ENCODE peak calls at places on chromosomes 13 and 19, in nine cellular contexts. One of them, this sample, is unnamed.

GRCh38 chr19:49983645-49984229 is 22.8 kb upstream of the SIGLEC11 start:
- DNase-seq in type B pancreatic cell: no peak
- DNase-seq in stimulated activated CD4-positive, alpha-beta T cell treated with anti-CD3 and anti-CD28 coated beads, TNF-alpha, amount 100 ng/mL, for 4 hours: peak
- DNase-seq in thoracic aorta: peak
- DNase-seq in astrocyte of the cerebellum: no peak
- DNase-seq in ELR: peak
- DNase-seq in activated naive CD4-positive, alpha-beta T cell treated with anti-CD3 and anti-CD28 coated beads for 36 hours: peak
- DNase-seq in stimulated activated CD8-positive, alpha-beta memory T cell treated with anti-CD3 and anti-CD28 coated beads, Interleukin-12 subunit alpha, Interleukin-12 subunit beta, amount 100 ng/mL, for 4 hours: peak
- DNase-seq in SK-N-DZ: peak
- DNase-seq in this sample: peak

GRCh38 chr13:46679369-46680180 is 117.4 kb downstream of the ESD start:
- DNase-seq in type B pancreatic cell: no peak
- DNase-seq in stimulated activated CD4-positive, alpha-beta T cell treated with anti-CD3 and anti-CD28 coated beads, TNF-alpha, amount 100 ng/mL, for 4 hours: no peak
- DNase-seq in thoracic aorta: no peak
- DNase-seq in astrocyte of the cerebellum: no peak
- DNase-seq in ELR: peak
- DNase-seq in activated naive CD4-positive, alpha-beta T cell treated with anti-CD3 and anti-CD28 coated beads for 36 hours: peak
- DNase-seq in stimulated activated CD8-positive, alpha-beta memory T cell treated with anti-CD3 and anti-CD28 coated beads, Interleukin-12 subunit alpha, Interleukin-12 subunit beta, amount 100 ng/mL, for 4 hours: no peak
- DNase-seq in SK-N-DZ: no peak
- DNase-seq in this sample: no peak

GRCh38 chr19:48295458-48295857 is 25.6 kb downstream of the ZNF114 start:
- DNase-seq in type B pancreatic cell: no peak
- DNase-seq in stimulated activated CD4-positive, alpha-beta T cell treated with anti-CD3 and anti-CD28 coated beads, TNF-alpha, amount 100 ng/mL, for 4 hours: no peak
- DNase-seq in thoracic aorta: no peak
- DNase-seq in astrocyte of the cerebellum: no peak
- DNase-seq in ELR: no peak
- DNase-seq in activated naive CD4-positive, alpha-beta T cell treated with anti-CD3 and anti-CD28 coated beads for 36 hours: no peak
- DNase-seq in stimulated activated CD8-positive, alpha-beta memory T cell treated with anti-CD3 and anti-CD28 coated beads, Interleukin-12 subunit alpha, Interleukin-12 subunit beta, amount 100 ng/mL, for 4 hours: no peak
- DNase-seq in SK-N-DZ: no peak
- DNase-seq in this sample: no peak

GRCh38 chr19:22600690-22601648 is 33.2 kb upstream of the ZNF492 start:
- DNase-seq in type B pancreatic cell: no peak
- DNase-seq in stimulated activated CD4-positive, alpha-beta T cell treated with anti-CD3 and anti-CD28 coated beads, TNF-alpha, amount 100 ng/mL, for 4 hours: no peak
- DNase-seq in thoracic aorta: no peak
- DNase-seq in astrocyte of the cerebellum: no peak
- DNase-seq in ELR: no peak
- DNase-seq in activated naive CD4-positive, alpha-beta T cell treated with anti-CD3 and anti-CD28 coated beads for 36 hours: no peak
- DNase-seq in stimulated activated CD8-positive, alpha-beta memory T cell treated with anti-CD3 and anti-CD28 coated beads, Interleukin-12 subunit alpha, Interleukin-12 subunit beta, amount 100 ng/mL, for 4 hours: no peak
- DNase-seq in SK-N-DZ: no peak
- DNase-seq in this sample: no peak

GRCh38 chr13:39370554-39370953 is 232.4 kb downstream of the LHFPL6 start:
- DNase-seq in type B pancreatic cell: no peak
- DNase-seq in stimulated activated CD4-positive, alpha-beta T cell treated with anti-CD3 and anti-CD28 coated beads, TNF-alpha, amount 100 ng/mL, for 4 hours: no peak
- DNase-seq in thoracic aorta: no peak
- DNase-seq in astrocyte of the cerebellum: no peak
- DNase-seq in ELR: no peak
- DNase-seq in activated naive CD4-positive, alpha-beta T cell treated with anti-CD3 and anti-CD28 coated beads for 36 hours: no peak
- DNase-seq in stimulated activated CD8-positive, alpha-beta memory T cell treated with anti-CD3 and anti-CD28 coated beads, Interleukin-12 subunit alpha, Interleukin-12 subunit beta, amount 100 ng/mL, for 4 hours: no peak
- DNase-seq in SK-N-DZ: no peak
- DNase-seq in this sample: no peak

GRCh38 chr19:4144666-4145261 is 8.7 kb upstream of the CREB3L3 start:
- DNase-seq in type B pancreatic cell: no peak
- DNase-seq in stimulated activated CD4-positive, alpha-beta T cell treated with anti-CD3 and anti-CD28 coated beads, TNF-alpha, amount 100 ng/mL, for 4 hours: no peak
- DNase-seq in thoracic aorta: no peak
- DNase-seq in astrocyte of the cerebellum: no peak
- DNase-seq in ELR: peak
- DNase-seq in activated naive CD4-positive, alpha-beta T cell treated with anti-CD3 and anti-CD28 coated beads for 36 hours: no peak
- DNase-seq in stimulated activated CD8-positive, alpha-beta memory T cell treated with anti-CD3 and anti-CD28 coated beads, Interleukin-12 subunit alpha, Interleukin-12 subunit beta, amount 100 ng/mL, for 4 hours: no peak
- DNase-seq in SK-N-DZ: no peak
- DNase-seq in this sample: no peak

GRCh38 chr13:94548382-94549240 is 47.3 kb downstream of the TGDS start:
- DNase-seq in type B pancreatic cell: peak
- DNase-seq in stimulated activated CD4-positive, alpha-beta T cell treated with anti-CD3 and anti-CD28 coated beads, TNF-alpha, amount 100 ng/mL, for 4 hours: peak
- DNase-seq in thoracic aorta: peak
- DNase-seq in astrocyte of the cerebellum: peak
- DNase-seq in ELR: peak
- DNase-seq in activated naive CD4-positive, alpha-beta T cell treated with anti-CD3 and anti-CD28 coated beads for 36 hours: peak
- DNase-seq in stimulated activated CD8-positive, alpha-beta memory T cell treated with anti-CD3 and anti-CD28 coated beads, Interleukin-12 subunit alpha, Interleukin-12 subunit beta, amount 100 ng/mL, for 4 hours: no peak
- DNase-seq in SK-N-DZ: peak
- DNase-seq in this sample: no peak

GRCh38 chr19:16381756-16382401 is 57.3 kb downstream of the KLF2 start:
- DNase-seq in type B pancreatic cell: no peak
- DNase-seq in stimulated activated CD4-positive, alpha-beta T cell treated with anti-CD3 and anti-CD28 coated beads, TNF-alpha, amount 100 ng/mL, for 4 hours: no peak
- DNase-seq in thoracic aorta: peak
- DNase-seq in astrocyte of the cerebellum: no peak
- DNase-seq in ELR: no peak
- DNase-seq in activated naive CD4-positive, alpha-beta T cell treated with anti-CD3 and anti-CD28 coated beads for 36 hours: no peak
- DNase-seq in stimulated activated CD8-positive, alpha-beta memory T cell treated with anti-CD3 and anti-CD28 coated beads, Interleukin-12 subunit alpha, Interleukin-12 subunit beta, amount 100 ng/mL, for 4 hours: no peak
- DNase-seq in SK-N-DZ: no peak
- DNase-seq in this sample: peak

GRCh38 chr13:24500977-24501376 is 11.6 kb downstream of the PARP4 start:
- DNase-seq in type B pancreatic cell: no peak
- DNase-seq in stimulated activated CD4-positive, alpha-beta T cell treated with anti-CD3 and anti-CD28 coated beads, TNF-alpha, amount 100 ng/mL, for 4 hours: no peak
- DNase-seq in thoracic aorta: no peak
- DNase-seq in astrocyte of the cerebellum: no peak
- DNase-seq in ELR: peak
- DNase-seq in activated naive CD4-positive, alpha-beta T cell treated with anti-CD3 and anti-CD28 coated beads for 36 hours: no peak
- DNase-seq in stimulated activated CD8-positive, alpha-beta memory T cell treated with anti-CD3 and anti-CD28 coated beads, Interleukin-12 subunit alpha, Interleukin-12 subunit beta, amount 100 ng/mL, for 4 hours: no peak
- DNase-seq in SK-N-DZ: no peak
- DNase-seq in this sample: no peak

GRCh38 chr13:51902776-51903175 is 41.0 kb downstream of the CCDC70 start:
- DNase-seq in type B pancreatic cell: no peak
- DNase-seq in stimulated activated CD4-positive, alpha-beta T cell treated with anti-CD3 and anti-CD28 coated beads, TNF-alpha, amount 100 ng/mL, for 4 hours: no peak
- DNase-seq in thoracic aorta: no peak
- DNase-seq in astrocyte of the cerebellum: no peak
- DNase-seq in ELR: no peak
- DNase-seq in activated naive CD4-positive, alpha-beta T cell treated with anti-CD3 and anti-CD28 coated beads for 36 hours: no peak
- DNase-seq in stimulated activated CD8-positive, alpha-beta memory T cell treated with anti-CD3 and anti-CD28 coated beads, Interleukin-12 subunit alpha, Interleukin-12 subunit beta, amount 100 ng/mL, for 4 hours: no peak
- DNase-seq in SK-N-DZ: no peak
- DNase-seq in this sample: no peak

GRCh38 chr19:12000152-12000981 is 35.1 kb downstream of the ZNF433 start:
- DNase-seq in type B pancreatic cell: no peak
- DNase-seq in stimulated activated CD4-positive, alpha-beta T cell treated with anti-CD3 and anti-CD28 coated beads, TNF-alpha, amount 100 ng/mL, for 4 hours: no peak
- DNase-seq in thoracic aorta: no peak
- DNase-seq in astrocyte of the cerebellum: peak
- DNase-seq in ELR: peak
- DNase-seq in activated naive CD4-positive, alpha-beta T cell treated with anti-CD3 and anti-CD28 coated beads for 36 hours: peak
- DNase-seq in stimulated activated CD8-positive, alpha-beta memory T cell treated with anti-CD3 and anti-CD28 coated beads, Interleukin-12 subunit alpha, Interleukin-12 subunit beta, amount 100 ng/mL, for 4 hours: no peak
- DNase-seq in SK-N-DZ: no peak
- DNase-seq in this sample: no peak

This sample was measured in ascending aorta.